ENCODE peak calls at places on chromosomes 13 and 19, in four cellular contexts. One of them, this sample, is unnamed.

GRCh38 chr13:81138353-81138995 is 797.5 kb upstream of the SPRY2 start:
- DNase-seq in GM23248: no peak
- DNase-seq in lower lobe of right lung: no peak
- DNase-seq in cardiac fibroblast: no peak
- DNase-seq in this sample: no peak

GRCh38 chr13:80199585-80200292 is 141.2 kb downstream of the SPRY2 start:
- DNase-seq in GM23248: no peak
- DNase-seq in lower lobe of right lung: no peak
- DNase-seq in cardiac fibroblast: no peak
- DNase-seq in this sample: no peak

GRCh38 chr13:30968734-30969335 is 36.4 kb downstream of the TEX26 start:
- DNase-seq in GM23248: peak
- DNase-seq in lower lobe of right lung: no peak
- DNase-seq in cardiac fibroblast: peak
- DNase-seq in this sample: peak

GRCh38 chr19:50729894-50730293 is 6.7 kb downstream of the CLEC11A start:
- DNase-seq in GM23248: no peak
- DNase-seq in lower lobe of right lung: no peak
- DNase-seq in cardiac fibroblast: no peak
- DNase-seq in this sample: no peak

GRCh38 chr13:108827637-108828036 is 198.2 kb downstream of the MYO16 start:
- DNase-seq in GM23248: no peak
- DNase-seq in lower lobe of right lung: no peak
- DNase-seq in cardiac fibroblast: no peak
- DNase-seq in this sample: no peak

GRCh38 chr13:94079876-94080275 is 399.6 kb downstream of the DCT start:
- DNase-seq in GM23248: peak
- DNase-seq in lower lobe of right lung: no peak
- DNase-seq in cardiac fibroblast: peak
- DNase-seq in this sample: peak

GRCh38 chr13:32893176-32893575 is 123.0 kb upstream of the KL start:
- DNase-seq in GM23248: no peak
- DNase-seq in lower lobe of right lung: no peak
- DNase-seq in cardiac fibroblast: no peak
- DNase-seq in this sample: no peak

GRCh38 chr13:103395140-103395539 is 328.9 kb upstream of the SLC10A2 start:
- DNase-seq in GM23248: no peak
- DNase-seq in lower lobe of right lung: no peak
- DNase-seq in cardiac fibroblast: no peak
- DNase-seq in this sample: no peak

GRCh38 chr13:46575843-46576242 is 22.9 kb downstream of the LRCH1 start:
- DNase-seq in GM23248: peak
- DNase-seq in lower lobe of right lung: no peak
- DNase-seq in cardiac fibroblast: peak
- DNase-seq in this sample: peak

GRCh38 chr19:27974082-27974513 is 1238.9 kb downstream of the UQCRFS1 start:
- DNase-seq in GM23248: peak
- DNase-seq in lower lobe of right lung: no peak
- DNase-seq in cardiac fibroblast: peak
- DNase-seq in this sample: peak

DNA sequence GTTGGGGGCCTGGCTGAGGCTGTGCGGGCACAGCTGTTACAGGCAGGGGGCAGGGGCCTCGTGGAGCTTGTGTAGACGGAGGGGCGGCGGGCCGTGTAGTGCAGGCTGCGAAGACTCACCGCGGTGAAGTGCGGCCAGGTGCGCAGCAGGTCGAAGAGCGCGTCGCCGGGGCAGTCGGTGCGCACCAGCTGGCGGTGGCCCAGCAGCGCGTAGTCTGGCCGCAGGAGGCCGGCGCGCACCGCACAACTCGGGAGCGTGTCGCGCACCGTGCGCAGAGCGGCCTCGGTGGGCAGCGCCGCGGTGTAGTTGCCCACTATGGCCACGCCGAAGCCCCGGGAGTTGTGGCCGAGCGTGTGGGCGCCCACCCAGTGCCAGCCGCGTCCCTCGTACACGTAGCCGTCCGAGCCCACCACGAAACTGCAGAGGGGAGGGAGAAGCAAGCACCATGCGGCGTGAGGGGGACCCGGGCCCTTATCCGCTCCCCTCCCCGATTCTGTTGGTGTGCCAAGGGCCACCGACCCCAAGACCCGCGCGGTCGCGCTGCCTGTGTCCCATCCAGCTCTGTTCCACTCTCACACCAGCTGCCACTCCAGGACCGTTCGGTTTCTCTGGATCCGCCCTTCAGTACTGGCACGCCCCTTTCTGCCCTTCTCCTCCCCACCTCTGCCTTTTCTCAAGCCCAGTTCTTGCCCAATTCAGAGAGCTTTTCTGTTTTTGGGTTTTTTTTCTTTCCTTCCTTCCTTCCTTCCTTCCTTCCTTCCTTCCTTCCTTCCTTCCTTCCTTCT is 5.4 kb upstream of the RASAL3 start:
- DNase-seq in GM23248: peak
- DNase-seq in lower lobe of right lung: no peak
- DNase-seq in cardiac fibroblast: peak
- DNase-seq in this sample: peak
- H3K4me3 ChIP-seq in GM23248: no peak
- H3K4me3 ChIP-seq in lower lobe of right lung: peak
- H3K4me3 ChIP-seq in cardiac fibroblast: peak
- H3K4me3 ChIP-seq in this sample: peak

DNA sequence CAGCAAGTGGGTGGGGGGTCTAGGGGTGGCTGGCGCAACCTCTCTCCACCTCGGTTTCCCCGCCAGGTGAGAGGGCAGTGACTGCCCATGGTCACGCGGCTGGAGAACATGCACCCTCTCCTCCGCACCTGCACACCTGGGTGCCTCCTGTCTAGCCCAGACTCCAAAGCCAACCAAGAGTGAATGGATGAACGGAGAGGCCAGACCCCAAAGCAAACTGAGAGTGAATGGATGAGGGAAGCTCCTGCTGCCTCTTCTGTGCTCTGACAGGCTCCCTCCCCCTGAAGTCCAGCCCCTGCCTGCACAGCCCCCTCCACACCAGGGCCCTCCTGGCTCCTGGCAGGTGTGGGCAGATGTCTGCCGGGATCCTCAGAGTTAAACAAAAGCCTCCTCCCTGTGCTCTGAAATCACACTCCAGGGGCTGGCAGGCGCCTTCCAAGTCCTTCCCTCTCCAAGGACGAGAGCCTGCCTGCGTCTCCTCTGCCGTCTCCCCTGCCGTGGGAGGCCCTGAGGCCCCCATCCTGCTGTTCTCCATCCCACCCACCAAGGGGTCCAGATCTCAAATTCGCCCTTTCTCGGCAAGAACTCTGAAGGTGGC is 2.2 kb downstream of the SBNO2 start:
- DNase-seq in GM23248: peak
- DNase-seq in lower lobe of right lung: peak
- DNase-seq in cardiac fibroblast: no peak
- DNase-seq in this sample: peak
- H3K4me3 ChIP-seq in GM23248: peak
- H3K4me3 ChIP-seq in lower lobe of right lung: peak
- H3K4me3 ChIP-seq in cardiac fibroblast: peak
- H3K4me3 ChIP-seq in this sample: peak

GRCh38 chr19:45512881-45513483 is 5.7 kb downstream of the VASP start:
- DNase-seq in GM23248: no peak
- DNase-seq in lower lobe of right lung: no peak
- DNase-seq in cardiac fibroblast: no peak
- DNase-seq in this sample: no peak

GRCh38 chr19:45517238-45517637 is 10.0 kb downstream of the VASP start:
- DNase-seq in GM23248: no peak
- DNase-seq in lower lobe of right lung: no peak
- DNase-seq in cardiac fibroblast: no peak
- DNase-seq in this sample: no peak

GRCh38 chr19:45515807-45516401 is 8.6 kb downstream of the VASP start:
- DNase-seq in GM23248: no peak
- DNase-seq in lower lobe of right lung: peak
- DNase-seq in cardiac fibroblast: no peak
- DNase-seq in this sample: no peak

GRCh38 chr19:45515081-45515624 is 7.9 kb downstream of the VASP start:
- DNase-seq in GM23248: no peak
- DNase-seq in lower lobe of right lung: peak
- DNase-seq in cardiac fibroblast: no peak
- DNase-seq in this sample: no peak

DNA sequence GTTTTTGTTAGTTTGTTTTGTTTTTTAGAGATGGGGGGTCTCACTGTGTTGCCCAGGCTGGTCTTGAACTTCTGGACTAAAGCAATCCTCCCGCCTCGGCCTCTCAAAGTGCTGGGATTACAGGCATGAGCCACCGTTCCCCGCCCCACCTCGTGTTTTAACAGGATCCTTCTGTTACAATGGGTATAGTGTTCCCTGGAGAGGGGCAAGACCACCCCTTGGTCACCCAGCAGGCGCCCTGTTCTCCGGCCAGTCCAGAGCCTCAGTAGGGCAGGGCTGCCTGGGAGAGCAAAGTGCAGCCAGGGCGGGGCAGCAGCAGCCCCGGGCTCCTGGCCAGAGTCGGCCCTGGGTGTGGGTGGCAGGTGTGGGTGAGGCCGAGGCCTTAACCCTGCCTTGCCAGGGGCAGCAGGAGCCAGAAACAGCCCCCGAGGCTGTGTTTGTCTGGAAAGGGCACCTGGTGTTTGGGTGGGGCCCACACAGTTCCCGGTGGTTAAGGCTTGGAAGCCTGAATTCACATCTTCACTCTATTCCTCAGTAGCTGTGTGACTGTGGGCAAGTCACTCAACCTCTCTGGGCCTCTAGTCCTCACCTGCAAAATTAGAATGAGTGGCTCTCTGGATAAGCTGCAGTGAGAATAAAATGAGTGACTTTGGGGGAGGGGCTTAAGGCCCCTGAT is 7.2 kb downstream of the VASP start:
- DNase-seq in GM23248: no peak
- DNase-seq in lower lobe of right lung: peak
- DNase-seq in cardiac fibroblast: no peak
- DNase-seq in this sample: no peak
- H3K4me3 ChIP-seq in GM23248: no peak
- H3K4me3 ChIP-seq in lower lobe of right lung: peak
- H3K4me3 ChIP-seq in cardiac fibroblast: no peak
- H3K4me3 ChIP-seq in this sample: no peak

GRCh38 chr13:23632741-23633140 is 62.5 kb downstream of the TNFRSF19 start:
- DNase-seq in GM23248: no peak
- DNase-seq in lower lobe of right lung: no peak
- DNase-seq in cardiac fibroblast: no peak
- DNase-seq in this sample: no peak
- H3K4me3 ChIP-seq in GM23248: no peak
- H3K4me3 ChIP-seq in lower lobe of right lung: no peak
- H3K4me3 ChIP-seq in cardiac fibroblast: no peak
- H3K4me3 ChIP-seq in this sample: no peak

This sample was measured in adipocyte.